ENCODE peak calls at places on chromosome 17, in six cellular contexts. F, U, E, G, B and Q are unnamed samples.

GRCh38 chr17:5472511-5472910 is 3.7 kb upstream of the DHX33 start:
- DNase-seq in G (no peak), E (no peak), F (no peak), U (no peak), B (no peak), Q (no peak)

GRCh38 chr17:83009414-83010322 is 69.7 kb upstream of the METRNL start:
- DNase-seq in F (no peak), G (no peak), U (no peak), E (no peak), B (no peak), Q (no peak)

GRCh38 chr17:41464173-41464572 is 3.0 kb downstream of the KRT32 start:
- DNase-seq in F (no peak), U (no peak), G (no peak), B (no peak), E (no peak), Q (no peak)

GRCh38 chr17:48500435-48501426 is 30.1 kb downstream of the HOXB1 start:
- DNase-seq in E (no peak), U (no peak), B (no peak), G (no peak), F (no peak), Q (no peak)

GRCh38 chr17:38602862-38603785 is 2.6 kb downstream of the SRCIN1 start:
- DNase-seq in G (no peak), E (no peak), U (no peak), F (no peak), B (no peak), Q (no peak)

GRCh38 chr17:72666519-72666874 is 426.0 kb downstream of the SLC39A11 start:
- DNase-seq in E (no peak), U (no peak), F (no peak), G (no peak), B (no peak), Q (no peak)

GRCh38 chr17:32319548-32319905 is 22.4 kb downstream of the C17orf75 start:
- DNase-seq in U (peak; percentile 84), B (peak; percentile 49), F (peak; percentile 76), E (peak; percentile 46), G (peak; percentile 80), Q (peak; percentile 85)

GRCh38 chr17:258045-258734 is 76.7 kb upstream of the DOC2B start:
- DNase-seq in G (no peak), E (no peak), F (no peak), U (no peak), B (no peak), Q (no peak)

GRCh38 chr17:10420811-10421210 is 939 bp downstream of the MYH8 start:
- DNase-seq in B (no peak), E (no peak), F (peak; percentile 8), G (no peak), U (no peak), Q (no peak)

GRCh38 chr17:17538417-17539391 is 42.5 kb upstream of the RASD1 start:
- DNase-seq in F (no peak), B (no peak), U (no peak), G (peak; percentile 91), E (no peak), Q (no peak)

GRCh38 chr17:63378411-63379076 is 67.6 kb downstream of the CYB561 start:
- DNase-seq in F (no peak), B (no peak), E (no peak), G (no peak), U (no peak), Q (no peak)

GRCh38 chr17:69913241-69914015 is 161.6 kb upstream of the KCNJ16 start:
- DNase-seq in E (no peak), B (no peak), F (no peak), U (no peak), G (no peak), Q (no peak)

GRCh38 chr17:9127340-9127739 is 106.0 kb downstream of the NTN1 start:
- DNase-seq in U (no peak), E (no peak), B (no peak), G (no peak), F (no peak), Q (no peak)

GRCh38 chr17:46035112-46035818 is 36.2 kb downstream of the STH start:
- DNase-seq in G (peak; percentile 81), F (no peak), E (no peak), U (no peak), B (no peak), Q (peak; percentile 30)

GRCh38 chr17:72441899-72442298 is 321.1 kb downstream of the SOX9 start:
- DNase-seq in G (no peak), E (no peak), B (no peak), F (no peak), U (no peak), Q (no peak)

GRCh38 chr17:65057520-65058075 is 1.1 kb upstream of the GNA13 start:
- DNase-seq in G (peak; percentile 64), E (peak; percentile 15), B (no peak), F (no peak), U (no peak), Q (no peak)

GRCh38 chr17:64507418-64507766 is 615 bp downstream of the CEP95 start:
- DNase-seq in B (peak; percentile 75), E (peak; percentile 12), G (peak; percentile 43), U (no peak), F (peak; percentile 58), Q (peak; percentile 9)

GRCh38 chr17:3687949-3688614 is 7.9 kb downstream of the P2RX5 start:
- DNase-seq in E (no peak), G (no peak), U (no peak), F (no peak), B (no peak), Q (no peak)

GRCh38 chr17:47066095-47066494 is 87.0 kb upstream of the RPRML start:
- DNase-seq in G (no peak), F (no peak), B (peak; percentile 12), E (no peak), U (no peak), Q (no peak)

GRCh38 chr17:65668211-65668610 is 106.8 kb upstream of the AXIN2 start:
- DNase-seq in G (no peak), B (no peak), U (no peak), F (no peak), E (no peak), Q (no peak)

DNA sequence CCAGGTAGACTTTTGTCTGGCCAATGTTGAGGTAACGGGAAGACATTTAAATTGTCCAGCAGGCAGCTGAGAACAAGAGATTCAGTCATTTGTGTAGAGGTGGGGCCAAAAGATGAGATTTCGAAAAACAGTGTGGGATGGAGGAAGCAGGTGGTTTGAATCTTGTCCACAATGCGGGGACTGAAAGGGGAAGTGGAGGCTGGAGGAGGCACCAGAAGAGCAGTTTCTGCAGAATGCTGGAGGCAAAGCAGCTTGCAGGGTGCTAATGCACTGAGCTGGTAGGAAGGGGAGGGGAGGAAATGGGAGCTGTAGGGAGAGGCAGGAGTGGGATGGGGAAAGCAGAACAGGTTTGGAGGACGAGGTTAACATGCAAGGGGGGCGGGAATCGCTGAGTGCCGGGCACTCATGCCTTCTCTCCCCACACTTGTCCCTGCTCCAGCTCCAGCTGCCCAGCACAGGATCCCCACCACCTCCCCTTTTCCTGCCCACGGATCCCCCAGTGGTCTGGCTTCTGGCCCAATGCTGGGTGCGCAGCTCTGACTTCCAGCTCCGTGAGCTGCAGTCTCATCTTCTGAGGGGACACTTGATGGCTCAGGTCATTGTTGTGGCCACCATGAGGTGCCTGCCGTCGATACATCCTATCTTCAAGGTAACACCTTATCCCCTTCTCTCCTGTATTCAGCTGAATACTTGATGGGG is 9.4 kb downstream of the C17orf100 start:
- DNase-seq in U (no peak), G (no peak), B (no peak), E (no peak), F (no peak), Q (no peak)
- TF ChIP-seq CTCF in U (no peak), G (no peak), B (no peak), E (no peak), F (no peak), Q (no peak)

GRCh38 chr17:67836205-67836987 is 11.1 kb downstream of the BPTF start:
- DNase-seq in F (no peak), U (no peak), E (no peak), G (no peak), B (peak; percentile 39), Q (no peak)

GRCh38 chr17:67833134-67833533 is 7.8 kb downstream of the BPTF start:
- DNase-seq in E (no peak), U (no peak), G (no peak), F (no peak), B (no peak), Q (no peak)

GRCh38 chr17:67831268-67831667 is 6.0 kb downstream of the BPTF start:
- DNase-seq in U (no peak), G (no peak), B (no peak), F (no peak), E (no peak), Q (no peak)

GRCh38 chr17:67834634-67835033 is 9.3 kb downstream of the BPTF start:
- DNase-seq in E (no peak), U (no peak), G (no peak), B (no peak), F (no peak), Q (no peak)

GRCh38 chr17:67833946-67834631 is 8.8 kb downstream of the BPTF start:
- DNase-seq in U (no peak), E (no peak), G (no peak), B (no peak), F (no peak), Q (peak; percentile 34)
- TF ChIP-seq CTCF in U (peak; percentile 35), E (no peak), G (no peak), B (no peak), F (no peak), Q (peak; percentile 25)

DNA sequence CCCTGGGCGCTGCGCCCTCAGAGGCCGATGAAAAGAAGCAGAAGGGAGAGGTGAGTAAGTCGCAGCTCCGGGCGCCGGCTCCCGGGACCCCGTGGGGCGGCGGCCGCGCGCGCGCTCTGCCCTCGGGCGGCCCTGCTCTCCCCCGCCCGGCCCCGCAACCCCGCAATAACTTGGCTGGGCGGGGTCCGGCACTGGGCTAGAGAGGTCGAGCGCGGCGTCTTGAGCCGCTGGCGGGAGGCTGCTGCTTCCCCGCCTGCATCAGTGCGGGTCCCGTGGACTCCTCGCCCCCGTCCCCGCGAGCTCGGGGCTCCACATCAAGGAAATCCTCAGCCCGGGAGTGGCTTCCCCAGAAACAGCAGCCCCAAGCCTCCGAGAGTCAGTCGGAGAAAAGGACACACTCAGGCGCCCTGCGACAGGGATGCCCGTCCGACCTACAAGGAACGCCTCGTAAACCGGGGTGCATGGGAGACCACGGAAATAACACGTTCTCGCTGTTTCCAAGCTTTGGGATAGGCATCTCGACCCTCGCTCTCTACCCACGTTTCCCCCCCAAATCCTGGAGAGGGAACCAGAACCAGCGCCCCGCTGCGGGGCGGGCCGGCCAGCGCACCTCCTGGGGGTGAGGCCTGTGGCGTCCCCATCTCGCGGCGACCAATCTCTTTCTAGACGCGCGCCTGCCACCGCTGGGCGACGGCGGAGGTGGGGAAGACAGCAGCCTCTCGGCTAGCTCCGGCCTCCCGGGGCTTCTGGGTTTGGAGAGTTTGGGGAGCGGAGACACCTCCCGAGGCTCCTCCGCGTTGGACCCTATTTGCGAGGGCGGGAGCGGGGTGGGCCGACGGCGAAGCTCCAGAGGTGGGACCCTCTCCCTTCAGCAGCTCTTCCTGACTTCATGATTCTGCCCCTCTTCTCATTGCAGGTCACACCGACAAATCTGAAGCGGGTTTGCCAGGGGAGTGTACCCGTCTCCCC is 809 bp upstream of the ABHD15 start:
- DNase-seq in B (no peak), F (peak; percentile 51), G (peak; percentile 71), U (peak; percentile 53), E (peak; percentile 57), Q (peak; percentile 53)
- TF ChIP-seq CTCF in B (peak; percentile 25), F (peak; percentile 62), G (peak; percentile 25), U (peak; percentile 47), E (peak; percentile 32), Q (no peak)

GRCh38 chr17:39658760-39659159 is 6.4 kb upstream of the TCAP start:
- DNase-seq in E (no peak), G (no peak), B (no peak), U (no peak), F (no peak), Q (no peak)
- TF ChIP-seq CTCF in E (no peak), G (no peak), B (no peak), U (no peak), F (no peak), Q (no peak)